ENCODE peak calls at places on chromosomes 7 and 10, in four cellular contexts. I, X, R and C are unnamed samples.

GRCh38 chr7:81210092-81211064 is 291.5 kb upstream of the SEMA3C start:
- DNase-seq in I (peak; percentile 68), X (no peak), R (peak; percentile 70), C (peak; percentile 53)

GRCh38 chr10:103197177-103197576 is 4.1 kb upstream of the NT5C2 start:
- DNase-seq in I (peak; percentile 77), X (no peak), R (peak; percentile 56), C (peak; percentile 76)

GRCh38 chr10:22554481-22555182 is 159.7 kb downstream of the PIP4K2A start:
- DNase-seq in I (peak; percentile 70), X (peak; percentile 77), R (peak; percentile 90), C (peak; percentile 77)

GRCh38 chr7:77802557-77803410 is 4.2 kb downstream of the PHTF2 start:
- DNase-seq in I (no peak), X (no peak), R (no peak), C (no peak)

GRCh38 chr10:6301482-6302083 is 98.9 kb downstream of the PFKFB3 start:
- DNase-seq in I (no peak), X (no peak), R (peak; percentile 21), C (no peak)

GRCh38 chr10:52662255-52662654 is 110.3 kb downstream of the MBL2 start:
- DNase-seq in I (no peak), X (no peak), R (no peak), C (no peak)

GRCh38 chr7:96729795-96730194 is 20.1 kb upstream of the SEM1 start:
- DNase-seq in I (no peak), X (no peak), R (no peak), C (no peak)

GRCh38 chr10:26860026-26860541 is 674 bp downstream of the ABI1 start:
- DNase-seq in I (peak; percentile 84), X (no peak), R (peak; percentile 66), C (peak; percentile 76)

GRCh38 chr10:86017841-86018734 is 348.5 kb downstream of the GRID1 start:
- DNase-seq in I (no peak), X (no peak), R (no peak), C (no peak)

GRCh38 chr7:6200971-6201370 is 71.5 kb downstream of the CYTH3 start:
- DNase-seq in I (no peak), X (no peak), R (no peak), C (no peak)

GRCh38 chr10:113100299-113100680 is 150.2 kb downstream of the TCF7L2 start:
- DNase-seq in I (no peak), X (no peak), R (no peak), C (no peak)

GRCh38 chr10:113097046-113097415 is 147.0 kb downstream of the TCF7L2 start:
- DNase-seq in I (no peak), X (no peak), R (no peak), C (no peak)

GRCh38 chr10:113096111-113097045 is 146.3 kb downstream of the TCF7L2 start:
- DNase-seq in I (no peak), X (no peak), R (no peak), C (no peak)

GRCh38 chr10:113103131-113103830 is 153.2 kb downstream of the TCF7L2 start:
- DNase-seq in I (no peak), X (no peak), R (peak; percentile 44), C (no peak)

DNA sequence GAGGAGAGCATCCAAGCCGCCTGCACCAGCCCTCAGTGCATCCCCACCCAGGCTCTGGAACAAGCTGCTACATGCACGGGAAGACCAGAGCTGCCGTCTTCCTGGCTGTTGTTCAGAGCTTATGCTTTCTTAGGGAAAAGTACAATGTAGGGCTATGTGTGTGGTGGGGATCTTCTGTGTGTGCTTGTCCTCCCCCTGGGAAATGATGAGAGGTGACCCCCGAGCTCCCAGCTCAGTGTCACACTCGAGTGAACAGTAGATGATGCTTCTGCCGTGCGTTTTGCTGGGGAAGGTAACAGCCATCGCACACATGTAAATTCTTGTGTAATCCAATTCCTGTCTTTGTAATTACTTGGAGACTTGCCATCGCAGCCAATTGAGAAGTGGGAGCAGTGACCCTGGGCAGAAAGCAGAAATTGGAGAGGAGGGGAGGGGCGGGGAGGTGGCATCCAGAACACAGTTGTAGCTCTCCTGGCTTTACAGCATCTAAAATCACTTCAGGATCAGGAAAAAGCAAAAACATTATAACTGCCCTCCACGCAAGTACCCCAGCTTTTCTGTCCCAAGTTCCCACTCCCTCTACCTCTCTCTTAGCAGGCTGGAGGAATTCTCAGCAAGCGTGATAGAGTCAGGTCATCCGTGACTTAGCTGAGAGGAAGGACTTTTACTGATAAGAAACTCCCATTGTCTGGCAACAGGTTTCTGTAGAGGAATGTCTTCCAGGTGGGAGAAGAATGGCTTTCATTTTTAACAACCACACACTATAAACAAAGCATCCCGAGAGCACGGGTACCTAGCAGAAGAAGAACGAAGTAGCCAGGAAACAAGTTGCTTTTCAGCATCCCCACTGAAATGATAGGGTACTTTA is 149.6 kb downstream of the TCF7L2 start:
- DNase-seq in I (peak; percentile 37), X (no peak), R (peak; percentile 39), C (peak; percentile 68)
- H3K4me3 ChIP-seq in I (no peak overlapping the region), X (no peak overlapping the region), R (no peak overlapping the region), C (no peak overlapping the region)

DNA sequence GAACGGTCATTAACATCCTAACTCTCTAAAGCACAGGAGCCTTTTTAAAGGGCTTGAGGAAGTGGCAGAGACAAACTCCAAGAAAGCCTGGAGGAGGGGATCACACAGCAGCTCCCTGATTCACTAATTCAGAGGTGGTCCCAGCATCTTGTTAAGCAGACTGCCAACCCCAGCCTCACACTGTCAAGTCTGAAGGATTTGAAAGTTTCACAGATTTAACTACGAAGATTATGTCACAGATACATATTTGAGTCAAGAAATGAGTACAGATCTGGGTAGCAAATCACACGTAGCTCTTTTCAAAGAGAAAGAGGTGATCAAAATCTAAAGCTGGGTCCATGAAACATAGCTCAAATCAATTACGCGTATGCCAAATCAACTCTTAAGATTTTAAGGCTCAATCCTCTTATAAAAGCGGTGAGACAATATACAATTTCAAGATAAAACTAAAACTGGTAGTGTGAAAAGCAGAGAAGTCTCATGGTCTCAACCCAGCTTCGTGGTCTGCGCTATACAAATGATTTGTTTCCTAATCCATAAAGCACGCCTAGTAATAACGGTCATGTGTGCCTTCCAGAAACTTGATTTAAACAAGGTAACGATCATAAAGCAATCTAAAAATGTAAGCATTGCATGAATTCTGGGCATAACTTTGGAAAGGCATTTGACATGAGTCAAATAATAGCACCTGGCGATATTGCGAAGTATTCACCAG is 229.9 kb upstream of the MKLN1 start:
- DNase-seq in I (no peak), X (no peak), R (no peak), C (no peak)
- TF ChIP-seq CTCF in I (no peak), X (no peak), R (no peak), C (no peak)

DNA sequence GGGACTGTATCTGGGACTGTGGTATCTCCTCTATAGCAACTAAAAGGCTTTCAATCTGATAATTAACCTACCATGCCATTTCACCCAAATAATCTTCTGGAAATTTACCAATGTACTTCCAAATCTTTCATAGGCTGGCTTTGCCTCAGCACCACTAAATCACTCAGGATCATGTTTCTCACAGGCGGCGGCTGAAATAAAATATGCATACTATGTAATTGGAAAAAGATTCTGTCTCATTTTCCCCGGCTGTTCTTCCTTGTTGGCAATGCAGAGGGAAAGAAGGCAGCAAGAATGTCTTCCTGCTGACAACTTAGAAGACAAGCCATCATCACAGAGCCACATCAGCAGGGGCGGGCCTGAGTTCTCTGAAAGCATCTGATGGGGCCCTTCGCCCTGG is 39.3 kb upstream of the COL1A2 start:
- DNase-seq in I (no peak), X (no peak), R (peak; percentile 64), C (no peak)
- H3K4me3 ChIP-seq in I (no peak overlapping the region), X (no peak overlapping the region), R (no peak overlapping the region), C (no peak overlapping the region)

GRCh38 chr10:87095241-87095945 is 387 bp downstream of the SHLD2 start:
- DNase-seq in I (peak; percentile 89), X (peak; percentile 62), R (peak; percentile 81), C (peak; percentile 86)

GRCh38 chr10:87093461-87094372 is 926 bp downstream of the GLUD1 start:
- DNase-seq in I (peak; percentile 46), X (peak; percentile 62), R (peak; percentile 18), C (peak; percentile 43)

GRCh38 chr10:87092861-87093460 is 1.7 kb downstream of the GLUD1 start:
- DNase-seq in I (peak; percentile 46), X (no peak), R (peak; percentile 25), C (peak; percentile 39)

GRCh38 chr10:87092356-87092860 is 2.2 kb downstream of the GLUD1 start:
- DNase-seq in I (peak; percentile 58), X (no peak), R (peak; percentile 37), C (peak; percentile 58)

DNA sequence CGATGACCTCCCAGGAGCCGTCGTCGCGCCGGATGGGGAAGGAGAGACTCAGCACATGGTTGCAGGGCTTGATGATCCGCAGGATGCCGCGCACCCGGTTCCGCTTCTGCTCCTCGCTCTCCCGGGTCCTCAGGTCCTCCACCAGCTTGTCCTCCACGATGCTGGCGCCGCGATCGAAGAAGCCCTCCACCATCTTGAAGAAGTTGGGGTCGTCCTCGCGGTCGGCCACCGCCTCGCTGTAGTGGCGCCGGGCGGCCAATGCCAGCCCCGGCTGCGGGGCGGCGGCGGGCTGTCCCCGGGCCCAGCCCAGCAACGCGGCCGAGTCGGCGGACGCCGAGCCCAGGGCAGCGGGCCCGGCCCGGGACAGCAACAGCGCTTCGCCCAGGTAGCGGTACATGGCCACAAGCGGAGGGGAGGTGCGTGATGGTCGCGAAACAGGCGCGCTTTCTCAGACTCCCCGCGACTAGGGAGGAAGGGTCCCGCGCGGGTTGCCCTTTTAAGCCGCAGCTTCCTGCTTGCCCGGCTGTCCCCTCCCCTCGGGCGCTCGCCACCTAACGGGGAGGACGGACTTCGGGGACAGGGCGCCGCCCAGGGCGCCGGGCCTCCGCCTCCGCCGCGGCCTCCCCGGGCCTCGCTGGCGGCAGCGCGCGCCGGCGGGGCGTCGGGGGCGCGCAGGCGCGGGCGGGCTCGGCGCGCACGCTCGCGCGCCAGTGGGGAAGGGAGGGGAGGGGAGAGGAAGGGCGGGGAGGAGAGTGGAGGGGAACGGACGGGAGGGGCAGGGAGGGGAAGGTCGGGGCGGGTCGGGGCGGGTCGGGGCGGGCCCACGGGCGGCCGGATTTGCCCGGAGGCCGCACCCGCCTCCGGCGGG is at the start of the genes GLUD1 and SHLD2:
- DNase-seq in I (peak; percentile 87), X (peak; percentile 78), R (peak; percentile 78), C (peak; percentile 90)
- TF ChIP-seq CTCF in I (no peak), X (no peak), R (no peak), C (no peak)

DNA sequence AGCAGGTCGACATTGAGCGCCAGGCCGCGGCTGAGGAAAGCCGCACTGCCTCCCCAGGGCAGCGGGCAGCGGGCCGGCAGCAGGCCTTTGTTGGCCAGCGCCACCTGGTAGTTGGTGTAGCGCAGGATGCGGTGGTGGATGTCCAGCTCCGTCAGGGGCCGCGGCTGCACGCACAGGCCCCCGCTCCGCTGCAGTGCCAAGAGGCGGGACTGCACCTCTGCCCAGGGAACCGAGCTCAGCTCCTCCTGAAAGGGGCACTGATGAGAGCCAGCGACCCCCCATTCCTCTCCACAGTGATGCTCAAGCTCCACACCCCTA is 5.2 kb downstream of the ATG9B start:
- DNase-seq in I (no peak), X (no peak), R (no peak), C (no peak)
- H3K4me3 ChIP-seq in I (no peak overlapping the region), X (peak overlapping the region; percentile 42), R (peak overlapping the region; percentile 17), C (no peak overlapping the region)

GRCh38 chr7:142445019-142445686 is 187.3 kb upstream of the PRSS58 start:
- DNase-seq in I (no peak), X (no peak), R (no peak), C (no peak)
- TF ChIP-seq CTCF in I (no peak), X (no peak), R (no peak), C (peak; percentile 20)

GRCh38 chr7:148481147-148481526 is 109.4 kb upstream of the C7orf33 start:
- DNase-seq in I (no peak), X (no peak), R (no peak), C (no peak)
- H3K4me3 ChIP-seq in I (no peak overlapping the region), X (no peak overlapping the region), R (no peak overlapping the region), C (no peak overlapping the region)

GRCh38 chr7:17990761-17991160 is 36.9 kb downstream of the PRPS1L1 start:
- DNase-seq in I (no peak), X (no peak), R (no peak), C (no peak)
- TF ChIP-seq CTCF in I (no peak), X (no peak), R (no peak), C (no peak)